ENCODE peak calls at places on chromosomes 3 and 15, in eight cellular contexts. X, D, J, G, Y, E, L and Z are unnamed samples.

GRCh38 chr15:39393575-39394335 is 187.1 kb upstream of the THBS1 start:
- DNase-seq in X (no peak), D (no peak), J (no peak), G (no peak), Y (no peak), E (no peak), L (no peak), Z (no peak)

GRCh38 chr3:66518644-66519043 is 17.8 kb upstream of the LRIG1 start:
- DNase-seq in X (no peak), D (no peak), J (no peak), G (no peak), Y (no peak), E (no peak), L (no peak), Z (no peak)

GRCh38 chr3:23203651-23204111 is 554 bp downstream of the UBE2E2 start:
- DNase-seq in X (no peak), D (no peak), J (peak; percentile 3), G (peak; percentile 39), Y (no peak), E (no peak), L (peak; percentile 8), Z (peak; percentile 42)

GRCh38 chr15:33425149-33425548 is 114.4 kb downstream of the RYR3 start:
- DNase-seq in X (no peak), D (no peak), J (no peak), G (no peak), Y (peak; percentile 1), E (no peak), L (no peak), Z (peak; percentile 34)

GRCh38 chr15:39947401-39948197 is 13.7 kb downstream of the EIF2AK4 start:
- DNase-seq in X (no peak), D (no peak), J (no peak), G (no peak), Y (no peak), E (no peak), L (no peak), Z (no peak)

GRCh38 chr3:144104679-144105078 is 133.1 kb downstream of the DIPK2A start:
- DNase-seq in X (no peak), D (no peak), J (no peak), G (no peak), Y (no peak), E (no peak), L (no peak), Z (no peak)

GRCh38 chr3:131077904-131078303 is 51.2 kb downstream of the NEK11 start:
- DNase-seq in X (no peak), D (no peak), J (no peak), G (no peak), Y (no peak), E (no peak), L (no peak), Z (no peak)

GRCh38 chr3:73808862-73809509 is 184.2 kb upstream of the PDZRN3 start:
- DNase-seq in X (no peak), D (no peak), J (no peak), G (no peak), Y (peak; percentile 29), E (no peak), L (no peak), Z (peak; percentile 7)

GRCh38 chr15:33098082-33099058 is 96.1 kb downstream of the FMN1 start:
- DNase-seq in X (no peak), D (no peak), J (no peak), G (no peak), Y (peak; percentile 68), E (no peak), L (no peak), Z (peak; percentile 3)

GRCh38 chr3:47961815-47962606 is 54.2 kb downstream of the MAP4 start:
- DNase-seq in X (no peak), D (no peak), J (no peak), G (peak; percentile 21), Y (no peak), E (no peak), L (no peak), Z (peak; percentile 61)

GRCh38 chr3:37338500-37338899 is 164.1 kb upstream of the LRRFIP2 start:
- DNase-seq in X (no peak), D (no peak), J (no peak), G (no peak), Y (peak; percentile 68), E (no peak), L (no peak), Z (peak; percentile 52)

GRCh38 chr3:160314949-160315348 is 84.1 kb downstream of the IFT80 start:
- DNase-seq in X (no peak), D (no peak), J (no peak), G (no peak), Y (no peak), E (no peak), L (no peak), Z (no peak)

GRCh38 chr15:77508541-77509505 is 88.1 kb downstream of the HMG20A start:
- DNase-seq in X (no peak), D (no peak), J (no peak), G (no peak), Y (peak; percentile 72), E (no peak), L (no peak), Z (peak; percentile 57)

GRCh38 chr3:32154180-32154579 is 47.8 kb downstream of the GPD1L start:
- DNase-seq in X (no peak), D (no peak), J (no peak), G (no peak), Y (no peak), E (no peak), L (no peak), Z (no peak)

GRCh38 chr15:64071931-64072765 is 21.5 kb downstream of the CIAO2A start:
- DNase-seq in X (no peak), D (no peak), J (no peak), G (no peak), Y (peak; percentile 11), E (no peak), L (no peak), Z (no peak)

GRCh38 chr3:9008550-9009255 is 45.4 kb upstream of the RAD18 start:
- DNase-seq in X (no peak), D (no peak), J (no peak), G (no peak), Y (no peak), E (no peak), L (no peak), Z (no peak)

GRCh38 chr3:35814531-35814930 is 175.2 kb downstream of the ARPP21 start:
- DNase-seq in X (no peak), D (no peak), J (no peak), G (no peak), Y (peak; percentile 67), E (no peak), L (no peak), Z (no peak)

GRCh38 chr15:48017747-48018146 is 103.0 kb upstream of the SLC24A5 start:
- DNase-seq in X (no peak), D (no peak), J (no peak), G (no peak), Y (no peak), E (no peak), L (no peak), Z (no peak)

GRCh38 chr15:71072423-71072822 is 42.8 kb upstream of the THSD4 start:
- DNase-seq in X (no peak), D (no peak), J (no peak), G (no peak), Y (no peak), E (no peak), L (no peak), Z (no peak)

GRCh38 chr15:99493461-99493860 is 72.3 kb upstream of the MEF2A start:
- DNase-seq in X (no peak), D (no peak), J (no peak), G (no peak), Y (no peak), E (no peak), L (no peak), Z (no peak)

GRCh38 chr15:32979710-32980109 is 214.8 kb downstream of the FMN1 start:
- DNase-seq in X (no peak), D (no peak), J (no peak), G (no peak), Y (peak; percentile 46), E (no peak), L (no peak), Z (no peak)

GRCh38 chr3:160756907-160757623 is 1.0 kb downstream of the PPM1L start:
- DNase-seq in X (no peak), D (no peak), J (no peak), G (no peak), Y (no peak), E (no peak), L (no peak), Z (no peak)

GRCh38 chr3:69390771-69391170 is 4.9 kb upstream of the FRMD4B start:
- DNase-seq in X (no peak), D (no peak), J (no peak), G (no peak), Y (no peak), E (no peak), L (no peak), Z (no peak)

GRCh38 chr3:185976977-185977678 is 39.3 kb upstream of the TRA2B start:
- DNase-seq in X (peak; percentile 51), D (peak; percentile 72), J (peak; percentile 27), G (peak; percentile 85), Y (peak; percentile 78), E (peak; percentile 49), L (peak; percentile 46), Z (peak; percentile 72)

GRCh38 chr15:88315221-88315878 is 58.8 kb upstream of the NTRK3 start:
- DNase-seq in X (no peak), D (no peak), J (no peak), G (no peak), Y (no peak), E (no peak), L (no peak), Z (no peak)

GRCh38 chr3:194069421-194070219 is 66.3 kb upstream of the HES1 start:
- DNase-seq in X (no peak), D (no peak), J (no peak), G (no peak), Y (peak; percentile 66), E (no peak), L (no peak), Z (peak; percentile 90)